ENCODE peak calls at places on chromosomes 6 and 20, in ten cellular contexts. E is aorta; B is gastrocnemius medialis; R is effector memory CD4-positive, alpha-beta T cell; H is BJ; F is GM12865; Z is foreskin fibroblast; X is SJSA1; C is GM23338; U is pancreas. L is an unnamed sample.

GRCh38 chr20:17786221-17786718 is 86.5 kb downstream of the BANF2 start:
- DNase-seq in C (no peak), R (no peak), H (no peak), F (no peak), E (no peak), X (no peak), B (no peak), Z (peak; percentile 37), U (no peak), L (peak; percentile 33)

GRCh38 chr6:39054577-39055142 is 6.1 kb downstream of the GLP1R start:
- DNase-seq in E (peak; percentile 36), Z (no peak), H (no peak), X (no peak), F (no peak), B (no peak), C (peak; percentile 28), U (peak; percentile 90), R (no peak), L (no peak)

GRCh38 chr6:34154668-34155447 is 9.0 kb upstream of the GRM4 start:
- DNase-seq in R (peak; percentile 38), F (peak; percentile 62), X (peak; percentile 64), B (no peak), U (peak; percentile 19), H (no peak), E (peak; percentile 87), Z (peak; percentile 27), C (peak; percentile 82), L (peak; percentile 26)

GRCh38 chr6:136113736-136114173 is 136.4 kb downstream of the MTFR2 start:
- DNase-seq in X (no peak), R (no peak), C (peak; percentile 70), E (no peak), Z (peak; percentile 75), B (peak; percentile 23), H (peak; percentile 44), F (no peak), U (peak; percentile 4), L (peak; percentile 39)

GRCh38 chr6:111201155-111201554 is 113.9 kb downstream of the SLC16A10 start:
- DNase-seq in X (no peak), U (no peak), E (no peak), R (no peak), F (no peak), C (no peak), B (no peak), Z (no peak), H (no peak), L (no peak)

GRCh38 chr6:107866606-107867301 is 42.6 kb upstream of the SCML4 start:
- DNase-seq in F (peak; percentile 34), E (no peak), H (no peak), R (peak; percentile 9), C (peak; percentile 77), Z (no peak), X (no peak), B (no peak), U (no peak), L (no peak)

GRCh38 chr6:161940519-161940918 is 666.7 kb upstream of the AGPAT4 start:
- DNase-seq in F (no peak), B (no peak), X (no peak), H (no peak), R (no peak), E (no peak), C (no peak), U (no peak), Z (no peak), L (no peak)

GRCh38 chr6:100998111-100998510 is 117.0 kb upstream of the ASCC3 start:
- DNase-seq in B (no peak), U (no peak), H (no peak), X (no peak), F (no peak), E (no peak), C (no peak), Z (no peak), R (no peak), L (no peak)

GRCh38 chr6:125231133-125231532 is 70.6 kb downstream of the HDDC2 start:
- DNase-seq in R (no peak), B (peak; percentile 84), U (no peak), E (no peak), H (no peak), X (no peak), Z (no peak), F (no peak), C (no peak), L (no peak)

GRCh38 chr6:41636803-41637178 is 1.5 kb upstream of the MDFI start:
- DNase-seq in Z (no peak), C (peak; percentile 86), U (peak; percentile 58), H (no peak), B (no peak), F (no peak), R (no peak), X (no peak), E (peak; percentile 83), L (no peak)
- H3K4me3 ChIP-seq in Z (no peak overlapping the region), C (peak overlapping the region; percentile 87), U (no peak overlapping the region), H (no peak overlapping the region), B (no peak overlapping the region), F (no peak overlapping the region), R (no peak overlapping the region), X (no peak overlapping the region), E (no peak overlapping the region), L (peak overlapping the region; percentile 65)

DNA sequence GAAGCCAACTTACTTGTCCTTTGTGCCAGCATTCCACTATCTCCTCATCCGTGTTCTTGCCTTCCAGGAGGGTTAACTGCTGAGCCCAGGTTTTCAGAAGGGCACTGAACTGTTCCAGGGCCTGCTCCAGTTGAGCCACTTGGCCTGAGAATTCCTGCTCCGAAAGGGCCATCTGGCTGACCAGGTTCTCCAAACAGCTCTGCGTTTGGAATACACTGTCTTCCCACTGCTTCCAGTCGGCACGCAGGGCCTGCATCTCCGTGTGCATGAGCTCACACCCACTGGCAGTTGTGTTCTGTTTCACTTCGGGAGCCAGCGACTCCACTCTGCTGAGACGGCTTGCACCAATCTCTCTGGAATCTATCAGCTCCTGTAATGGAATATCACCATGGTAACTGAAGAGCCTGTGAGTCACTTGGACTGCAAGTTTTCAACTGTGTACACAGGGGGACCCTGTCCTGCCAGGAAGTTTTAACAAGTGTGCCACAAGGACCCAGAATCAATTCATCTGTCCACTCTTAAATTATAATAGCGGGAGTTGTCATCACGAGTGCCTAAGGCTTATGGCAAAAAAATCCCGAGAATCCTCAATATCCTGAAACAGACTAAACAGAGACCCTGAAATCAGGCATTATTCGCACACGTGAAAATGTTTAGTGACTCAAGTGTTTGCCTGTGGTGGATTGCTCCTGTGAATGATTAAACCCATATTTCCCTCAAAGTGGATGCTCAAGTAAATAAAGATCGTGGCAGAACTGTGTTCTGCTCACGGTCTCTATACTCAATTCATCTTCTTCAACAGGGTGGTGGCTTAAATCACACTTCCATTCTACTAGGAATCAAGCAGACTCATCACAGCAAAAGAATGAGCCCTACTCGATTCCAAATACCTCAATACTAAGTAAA is 255.9 kb downstream of the SYNE1 start:
- DNase-seq in U (peak; percentile 74), X (peak; percentile 84), R (no peak), Z (peak; percentile 93), H (peak; percentile 91), C (no peak), E (peak; percentile 92), F (no peak), B (peak; percentile 72), L (peak; percentile 71)
- H3K4me3 ChIP-seq in U (peak overlapping the region; percentile 6), X (peak overlapping the region; percentile 46), R (no peak overlapping the region), Z (peak overlapping the region; percentile 71), H (peak overlapping the region; percentile 52), C (no peak overlapping the region), E (peak overlapping the region; percentile 86), F (no peak overlapping the region), B (peak overlapping the region; percentile 45), L (peak overlapping the region; percentile 64)

GRCh38 chr20:63968136-63968927 is 1.4 kb downstream of the ZNF512B start:
- DNase-seq in F (no peak), R (no peak), U (peak; percentile 13), C (no peak), B (peak; percentile 16), E (peak; percentile 71), Z (no peak), X (no peak), H (no peak), L (peak; percentile 12)

GRCh38 chr20:63968928-63969760 is 586 bp downstream of the ZNF512B start:
- DNase-seq in H (no peak), U (peak; percentile 43), C (peak; percentile 59), E (peak; percentile 81), X (peak; percentile 47), F (no peak), R (no peak), B (peak; percentile 12), Z (no peak), L (peak; percentile 20)

GRCh38 chr20:63966172-63966943 is 3.4 kb downstream of the ZNF512B start:
- DNase-seq in B (no peak), Z (no peak), F (no peak), U (no peak), E (peak; percentile 75), H (no peak), C (no peak), X (no peak), R (no peak), L (no peak)

GRCh38 chr20:63967330-63968135 is 2.2 kb downstream of the ZNF512B start:
- DNase-seq in Z (no peak), U (no peak), R (no peak), E (peak; percentile 70), B (peak; percentile 10), F (no peak), H (no peak), C (no peak), X (no peak), L (peak; percentile 16)

GRCh38 chr20:63966944-63967322 is 2.8 kb downstream of the ZNF512B start:
- DNase-seq in C (no peak), R (no peak), E (peak; percentile 63), X (no peak), Z (no peak), U (no peak), B (no peak), H (no peak), F (no peak), L (no peak)
- H3K4me3 ChIP-seq in C (no peak overlapping the region), R (no peak overlapping the region), E (no peak overlapping the region), X (no peak overlapping the region), Z (no peak overlapping the region), U (no peak overlapping the region), B (no peak overlapping the region), H (no peak overlapping the region), F (no peak overlapping the region), L (no peak overlapping the region)

GRCh38 chr6:50826037-50826761 is 7.5 kb downstream of the TFAP2B start:
- DNase-seq in X (no peak), Z (no peak), F (no peak), C (no peak), U (no peak), R (no peak), B (no peak), H (no peak), E (no peak), L (no peak)

GRCh38 chr6:50826803-50827202 is 8.1 kb downstream of the TFAP2B start:
- DNase-seq in H (no peak), U (no peak), R (no peak), B (no peak), F (no peak), E (no peak), Z (no peak), C (no peak), X (no peak), L (no peak)

GRCh38 chr6:50832912-50833311 is 14.2 kb downstream of the TFAP2B start:
- DNase-seq in E (no peak), R (no peak), Z (no peak), H (no peak), C (no peak), F (no peak), B (no peak), U (no peak), X (no peak), L (no peak)

GRCh38 chr6:50831216-50831615 is 12.5 kb downstream of the TFAP2B start:
- DNase-seq in H (no peak), F (no peak), E (no peak), X (no peak), R (no peak), Z (no peak), B (no peak), U (no peak), C (no peak), L (no peak)

GRCh38 chr6:50829898-50830439 is 11.3 kb downstream of the TFAP2B start:
- DNase-seq in E (no peak), X (no peak), H (no peak), B (no peak), F (no peak), Z (no peak), C (no peak), R (no peak), U (no peak), L (no peak)
- H3K4me3 ChIP-seq in E (no peak overlapping the region), X (no peak overlapping the region), H (no peak overlapping the region), B (no peak overlapping the region), F (no peak overlapping the region), Z (no peak overlapping the region), C (no peak overlapping the region), R (no peak overlapping the region), U (no peak overlapping the region), L (no peak overlapping the region)